ENCODE peak calls at places on chromosomes 2 and 18, in eight cellular contexts. I is right atrium auricular region, D is HFF-Myc, V is WTC11, Q is tibial artery, M is brain microvascular endothelial cell, Z is endodermal cell, Y is transverse colon. B is an unnamed sample.

GRCh38 chr2:220034356-220035121 is 407.1 kb downstream of the SLC4A3 start:
- DNase-seq in I (no peak), D (peak), V (no peak), Q (no peak), M (peak), Z (no peak), Y (no peak), B (no peak)

GRCh38 chr2:8306530-8307351 is 375.1 kb upstream of the ID2 start:
- DNase-seq in I (peak), D (no peak), V (no peak), Q (no peak), M (peak), Z (peak), Y (no peak), B (peak)

GRCh38 chr2:86225581-86225980 is 26.3 kb downstream of the MRPL35 start:
- DNase-seq in I (peak), D (no peak), V (no peak), Q (peak), M (peak), Z (no peak), Y (peak), B (no peak)

GRCh38 chr2:11998218-11998617 is 251.8 kb downstream of the LPIN1 start:
- DNase-seq in I (no peak), D (no peak), V (no peak), Q (no peak), M (peak), Z (no peak), Y (no peak), B (no peak)

GRCh38 chr18:68944330-68944729 is 146.4 kb downstream of the CCDC102B start:
- DNase-seq in I (no peak), D (no peak), V (no peak), Q (no peak), M (no peak), Z (peak), Y (no peak), B (no peak)

GRCh38 chr2:228261546-228261945 is 80.1 kb upstream of the SPHKAP start:
- DNase-seq in I (no peak), D (no peak), V (no peak), Q (no peak), M (no peak), Z (no peak), Y (no peak), B (no peak)

GRCh38 chr2:86284987-86285386 is 52.4 kb downstream of the REEP1 start:
- DNase-seq in I (no peak), D (no peak), V (no peak), Q (no peak), M (no peak), Z (no peak), Y (no peak), B (peak)

GRCh38 chr2:126568734-126569133 is 87.2 kb upstream of the GYPC start:
- DNase-seq in I (no peak), D (no peak), V (no peak), Q (no peak), M (no peak), Z (no peak), Y (no peak), B (no peak)

GRCh38 chr2:79982445-79982844 is 322.1 kb downstream of the LRRTM1 start:
- DNase-seq in I (no peak), D (no peak), V (peak), Q (no peak), M (no peak), Z (peak), Y (peak), B (no peak)

GRCh38 chr18:475202-475624 is 25.3 kb downstream of the COLEC12 start:
- DNase-seq in I (peak), D (peak), V (peak), Q (no peak), M (peak), Z (peak), Y (no peak), B (no peak)

GRCh38 chr2:31354837-31355236 is 59.7 kb downstream of the XDH start:
- DNase-seq in I (no peak), D (no peak), V (no peak), Q (no peak), M (no peak), Z (peak), Y (no peak), B (no peak)

GRCh38 chr2:221517362-221518121 is 54.6 kb downstream of the EPHA4 start:
- DNase-seq in I (peak), D (peak), V (no peak), Q (no peak), M (peak), Z (no peak), Y (peak), B (no peak)

GRCh38 chr2:46643493-46643892 is 164.1 kb downstream of the TMEM247 start:
- DNase-seq in I (no peak), D (no peak), V (no peak), Q (no peak), M (no peak), Z (no peak), Y (no peak), B (no peak)

GRCh38 chr18:51030537-51031258 is 685 bp downstream of the SMAD4 start:
- DNase-seq in I (peak), D (no peak), V (peak), Q (peak), M (peak), Z (peak), Y (peak), B (peak)

GRCh38 chr2:216683846-216684245 is 11.5 kb downstream of the IGFBP5 start:
- DNase-seq in I (peak), D (no peak), V (no peak), Q (peak), M (peak), Z (no peak), Y (peak), B (no peak)

GRCh38 chr2:229612395-229612971 is 101.9 kb downstream of the DNER start:
- DNase-seq in I (no peak), D (no peak), V (no peak), Q (no peak), M (no peak), Z (no peak), Y (no peak), B (no peak)

GRCh38 chr18:60554961-60555360 is 182.4 kb upstream of the MC4R start:
- DNase-seq in I (no peak), D (no peak), V (no peak), Q (no peak), M (no peak), Z (no peak), Y (no peak), B (no peak)

GRCh38 chr2:151570191-151570590 is 160.5 kb downstream of the RIF1 start:
- DNase-seq in I (no peak), D (no peak), V (no peak), Q (no peak), M (no peak), Z (no peak), Y (no peak), B (no peak)

GRCh38 chr2:222594679-222595078 is 61.2 kb downstream of the FARSB start:
- DNase-seq in I (no peak), D (no peak), V (no peak), Q (no peak), M (peak), Z (no peak), Y (peak), B (no peak)

GRCh38 chr2:88959480-88960204 is 268.2 kb downstream of the RPIA start:
- DNase-seq in I (no peak), D (no peak), V (no peak), Q (no peak), M (no peak), Z (no peak), Y (no peak), B (no peak)

GRCh38 chr2:3612639-3613523 is 18.0 kb downstream of the COLEC11 start:
- DNase-seq in I (no peak), D (no peak), V (no peak), Q (peak), M (no peak), Z (no peak), Y (no peak), B (peak)

GRCh38 chr2:24054366-24055010 is 4.9 kb downstream of the FKBP1B start:
- DNase-seq in I (no peak), D (no peak), V (no peak), Q (no peak), M (no peak), Z (no peak), Y (no peak), B (no peak)

GRCh38 chr2:7011376-7012083 is 94.3 kb downstream of the RNF144A start:
- DNase-seq in I (no peak), D (peak), V (no peak), Q (no peak), M (peak), Z (no peak), Y (no peak), B (no peak)

GRCh38 chr2:144702051-144702450 is 182.1 kb upstream of the ZEB2 start:
- DNase-seq in I (no peak), D (no peak), V (no peak), Q (no peak), M (no peak), Z (no peak), Y (no peak), B (no peak)

GRCh38 chr18:13618760-13619438 is 107.5 kb downstream of the FAM210A start:
- DNase-seq in I (peak), D (no peak), V (no peak), Q (no peak), M (no peak), Z (no peak), Y (no peak), B (peak)

GRCh38 chr2:33681333-33681732 is 82.2 kb upstream of the FAM98A start:
- DNase-seq in I (no peak), D (no peak), V (no peak), Q (no peak), M (no peak), Z (no peak), Y (no peak), B (no peak)

GRCh38 chr2:11073791-11074190 is 81.5 kb upstream of the SLC66A3 start:
- DNase-seq in I (no peak), D (peak), V (no peak), Q (no peak), M (no peak), Z (no peak), Y (no peak), B (peak)

GRCh38 chr2:66508358-66509071 is 73.6 kb downstream of the MEIS1 start:
- DNase-seq in I (no peak), D (no peak), V (no peak), Q (no peak), M (no peak), Z (peak), Y (no peak), B (no peak)

GRCh38 chr18:35697869-35698268 is 116.3 kb downstream of the GALNT1 start:
- DNase-seq in I (no peak), D (no peak), V (no peak), Q (no peak), M (no peak), Z (no peak), Y (no peak), B (no peak)

GRCh38 chr18:45588284-45588683 is 27.0 kb upstream of the SLC14A2 start:
- DNase-seq in I (no peak), D (peak), V (no peak), Q (no peak), M (no peak), Z (no peak), Y (no peak), B (no peak)

GRCh38 chr2:235694721-235695601 is 201.1 kb downstream of the AGAP1 start:
- DNase-seq in I (no peak), D (no peak), V (no peak), Q (no peak), M (no peak), Z (no peak), Y (no peak), B (no peak)

GRCh38 chr2:241391892-241392665 is 36.0 kb downstream of the FARP2 start:
- DNase-seq in I (no peak), D (peak), V (peak), Q (no peak), M (no peak), Z (peak), Y (peak), B (no peak)

GRCh38 chr18:51151568-51152511 is 45.6 kb downstream of the MEX3C start:
- DNase-seq in I (no peak), D (no peak), V (no peak), Q (no peak), M (no peak), Z (no peak), Y (peak), B (no peak)

GRCh38 chr2:118675531-118675930 is 171.9 kb downstream of the EN1 start:
- DNase-seq in I (no peak), D (no peak), V (no peak), Q (no peak), M (no peak), Z (no peak), Y (no peak), B (no peak)
- TF ChIP-seq CTCF in I (no peak), D (no peak), V (no peak), Q (no peak), M (no peak), Z (no peak), Y (no peak), B (no peak)

DNA sequence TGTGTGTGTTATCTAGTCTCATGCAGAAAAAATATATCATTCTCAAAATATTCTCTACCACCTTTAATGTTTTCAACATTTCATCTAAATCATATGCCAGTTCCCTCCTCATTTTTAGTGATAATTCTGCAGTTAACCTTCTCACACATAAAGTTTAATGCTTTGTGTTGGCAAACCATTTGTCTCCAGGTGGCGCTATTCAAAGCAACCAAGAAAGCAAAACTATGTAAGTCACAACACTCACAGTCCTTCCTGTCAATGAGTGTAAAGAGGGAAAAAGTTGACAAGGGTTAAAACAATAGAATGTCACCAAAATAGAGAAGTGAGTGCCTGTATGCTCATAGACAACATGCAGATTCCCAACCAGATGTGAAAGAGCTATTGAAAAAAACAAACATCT is 961.6 kb upstream of the LRRTM1 start:
- DNase-seq in I (no peak), D (no peak), V (peak), Q (no peak), M (no peak), Z (peak), Y (no peak), B (no peak)
- TF ChIP-seq CTCF in I (no peak), D (no peak), V (peak), Q (no peak), M (no peak), Z (peak), Y (no peak), B (no peak)

DNA sequence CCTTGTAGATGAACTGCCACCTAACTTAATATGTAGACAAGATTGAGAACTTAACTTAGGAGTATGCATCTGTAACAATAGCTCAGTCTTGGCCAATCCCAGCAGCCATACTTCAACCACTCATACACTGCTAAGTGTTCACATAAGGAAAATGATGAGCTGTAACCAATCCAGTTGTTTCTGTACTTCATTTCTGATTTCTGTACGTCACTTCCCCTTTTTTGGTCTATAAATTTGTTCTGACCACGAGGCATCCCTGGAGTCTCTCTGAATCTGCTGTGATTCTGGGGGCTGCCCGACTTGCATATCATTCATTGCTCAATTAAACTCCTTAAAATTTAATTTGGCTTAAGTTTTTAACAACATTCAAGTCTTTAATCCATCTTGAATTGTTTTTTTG is 6.4 kb downstream of the SH3YL1 start:
- DNase-seq in I (no peak), D (no peak), V (no peak), Q (no peak), M (no peak), Z (no peak), Y (no peak), B (no peak)
- TF ChIP-seq CTCF in I (no peak), D (no peak), V (no peak), Q (no peak), M (no peak), Z (no peak), Y (no peak), B (no peak)

DNA sequence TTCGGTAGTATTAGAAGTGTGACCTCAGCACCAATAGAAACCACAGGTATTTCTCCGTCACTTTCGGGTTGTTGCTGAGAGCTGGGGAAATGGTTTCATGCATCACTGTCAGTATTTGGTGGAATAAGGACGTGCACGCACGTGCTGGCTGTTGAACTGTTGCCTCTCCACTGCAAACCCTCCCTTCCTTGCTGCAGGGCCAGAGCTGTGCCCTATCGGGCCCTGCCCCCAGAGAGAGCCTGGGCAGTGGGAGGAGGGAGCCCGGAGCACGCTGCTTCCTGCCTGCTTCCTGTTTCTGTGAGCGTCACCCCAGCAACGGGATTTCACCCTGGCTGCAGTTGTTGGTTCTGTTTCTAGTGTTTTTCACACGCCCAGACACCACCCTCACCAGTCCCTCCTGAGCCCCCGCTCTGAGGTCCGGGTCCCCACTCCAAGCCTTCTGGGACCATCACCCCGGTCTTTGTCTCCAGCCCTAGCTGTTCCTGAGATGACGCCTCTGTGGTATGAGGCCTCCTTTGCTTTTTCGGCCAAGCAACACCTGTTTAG is 47.4 kb downstream of the LRRFIP1 start:
- DNase-seq in I (peak), D (peak), V (peak), Q (peak), M (peak), Z (peak), Y (peak), B (peak)
- TF ChIP-seq CTCF in I (peak), D (peak), V (no peak), Q (peak), M (no peak), Z (no peak), Y (no peak), B (no peak)

DNA sequence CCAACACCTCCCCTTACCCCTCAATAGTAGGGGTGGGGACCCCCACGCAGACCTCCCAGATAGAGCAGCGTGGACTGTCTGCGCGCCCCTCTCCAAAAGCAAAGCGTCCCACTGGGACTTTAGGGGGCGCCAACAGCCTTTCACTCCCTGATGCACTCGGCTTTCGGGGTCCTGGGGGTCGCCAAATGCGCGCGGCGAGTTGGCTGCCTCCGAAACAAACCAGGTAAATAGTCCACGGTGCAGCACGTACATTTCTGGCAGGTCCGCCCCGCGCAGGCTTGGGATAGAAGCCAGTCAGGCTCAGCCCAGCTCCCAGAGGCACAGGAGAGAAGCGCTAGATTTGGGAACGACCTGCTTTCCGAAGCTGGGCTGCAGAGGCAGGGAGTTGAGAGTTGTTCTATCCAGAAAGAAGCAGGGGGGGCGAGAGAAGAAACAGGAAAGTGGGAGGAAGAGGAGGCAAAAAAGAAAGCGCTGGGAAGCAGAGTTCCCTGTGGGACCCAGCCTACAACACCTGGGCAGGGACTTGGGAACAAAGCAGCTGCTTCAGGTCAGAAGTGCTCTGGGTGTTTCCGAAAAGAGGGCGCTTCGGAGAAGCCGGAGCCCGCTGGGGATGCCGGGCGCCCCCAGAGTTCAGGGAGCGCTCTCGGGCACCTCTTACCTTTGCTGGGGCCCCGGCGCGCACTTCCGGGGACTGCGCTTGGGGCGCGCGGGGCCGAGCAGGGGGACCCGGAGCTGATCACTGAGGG is 544 bp downstream of the EVA1A start:
- DNase-seq in I (no peak), D (no peak), V (peak), Q (no peak), M (peak), Z (peak), Y (no peak), B (peak)
- TF ChIP-seq CTCF in I (peak), D (peak), V (no peak), Q (no peak), M (peak), Z (peak), Y (no peak), B (peak)

GRCh38 chr18:63073481-63073880 is 246.1 kb downstream of the BCL2 start:
- DNase-seq in I (no peak), D (no peak), V (no peak), Q (no peak), M (no peak), Z (no peak), Y (no peak), B (no peak)
- TF ChIP-seq CTCF in I (no peak), D (no peak), V (no peak), Q (no peak), M (no peak), Z (peak), Y (no peak), B (no peak)

B was measured in osteocyte.